ENCODE peak calls at places on chromosomes 6 and 20, in ten cellular contexts. One of them, this sample, is unnamed.

GRCh38 chr6:40917603-40918002 is 121.4 kb downstream of the UNC5CL start:
- DNase-seq in mucosa of descending colon: no peak
- DNase-seq in HuH-7: no peak
- DNase-seq in GM10248: no peak
- DNase-seq in stimulated activated CD8-positive, alpha-beta memory T cell treated with anti-CD3 and anti-CD28 coated beads, Interleukin-2, amount 100 ng/mL, for 48 hours: no peak
- DNase-seq in dorsolateral prefrontal cortex: no peak
- DNase-seq in upper lobe of right lung: no peak
- DNase-seq in stromal cell of bone marrow: no peak
- DNase-seq in NAMALWA: peak; percentile 9
- DNase-seq in activated T-helper 1 cell treated with anti-CD3 and anti-CD28 coated beads, Interleukin-2, amount 50 U/mL, for 16 hours: no peak
- DNase-seq in this sample: no peak

GRCh38 chr20:44009679-44009992 is 95.0 kb downstream of the TOX2 start:
- DNase-seq in mucosa of descending colon: no peak
- DNase-seq in HuH-7: no peak
- DNase-seq in GM10248: no peak
- DNase-seq in stimulated activated CD8-positive, alpha-beta memory T cell treated with anti-CD3 and anti-CD28 coated beads, Interleukin-2, amount 100 ng/mL, for 48 hours: no peak
- DNase-seq in dorsolateral prefrontal cortex: no peak
- DNase-seq in upper lobe of right lung: no peak
- DNase-seq in stromal cell of bone marrow: no peak
- DNase-seq in NAMALWA: no peak
- DNase-seq in activated T-helper 1 cell treated with anti-CD3 and anti-CD28 coated beads, Interleukin-2, amount 50 U/mL, for 16 hours: no peak
- DNase-seq in this sample: no peak

GRCh38 chr6:7916959-7917358 is 6.4 kb upstream of the TXNDC5 start:
- DNase-seq in mucosa of descending colon: no peak
- DNase-seq in HuH-7: no peak
- DNase-seq in GM10248: no peak
- DNase-seq in stimulated activated CD8-positive, alpha-beta memory T cell treated with anti-CD3 and anti-CD28 coated beads, Interleukin-2, amount 100 ng/mL, for 48 hours: no peak
- DNase-seq in dorsolateral prefrontal cortex: no peak
- DNase-seq in upper lobe of right lung: no peak
- DNase-seq in stromal cell of bone marrow: no peak
- DNase-seq in NAMALWA: peak; percentile 52
- DNase-seq in activated T-helper 1 cell treated with anti-CD3 and anti-CD28 coated beads, Interleukin-2, amount 50 U/mL, for 16 hours: no peak
- DNase-seq in this sample: no peak

GRCh38 chr6:2970034-2970685 is 1.2 kb downstream of the SERPINB6 start:
- DNase-seq in mucosa of descending colon: no peak
- DNase-seq in HuH-7: no peak
- DNase-seq in GM10248: no peak
- DNase-seq in stimulated activated CD8-positive, alpha-beta memory T cell treated with anti-CD3 and anti-CD28 coated beads, Interleukin-2, amount 100 ng/mL, for 48 hours: no peak
- DNase-seq in dorsolateral prefrontal cortex: no peak
- DNase-seq in upper lobe of right lung: no peak
- DNase-seq in stromal cell of bone marrow: no peak
- DNase-seq in NAMALWA: no peak
- DNase-seq in activated T-helper 1 cell treated with anti-CD3 and anti-CD28 coated beads, Interleukin-2, amount 50 U/mL, for 16 hours: no peak
- DNase-seq in this sample: no peak

GRCh38 chr6:26592649-26593048 is 4.1 kb upstream of the ABT1 start:
- DNase-seq in mucosa of descending colon: no peak
- DNase-seq in HuH-7: no peak
- DNase-seq in GM10248: no peak
- DNase-seq in stimulated activated CD8-positive, alpha-beta memory T cell treated with anti-CD3 and anti-CD28 coated beads, Interleukin-2, amount 100 ng/mL, for 48 hours: no peak
- DNase-seq in dorsolateral prefrontal cortex: no peak
- DNase-seq in upper lobe of right lung: no peak
- DNase-seq in stromal cell of bone marrow: no peak
- DNase-seq in NAMALWA: peak; percentile 57
- DNase-seq in activated T-helper 1 cell treated with anti-CD3 and anti-CD28 coated beads, Interleukin-2, amount 50 U/mL, for 16 hours: no peak
- DNase-seq in this sample: no peak

GRCh38 chr20:58993332-58994248 is 12.5 kb downstream of the NELFCD start:
- DNase-seq in mucosa of descending colon: peak; percentile 29
- DNase-seq in HuH-7: no peak
- DNase-seq in GM10248: no peak
- DNase-seq in stimulated activated CD8-positive, alpha-beta memory T cell treated with anti-CD3 and anti-CD28 coated beads, Interleukin-2, amount 100 ng/mL, for 48 hours: no peak
- DNase-seq in dorsolateral prefrontal cortex: no peak
- DNase-seq in upper lobe of right lung: no peak
- DNase-seq in stromal cell of bone marrow: no peak
- DNase-seq in NAMALWA: no peak
- DNase-seq in activated T-helper 1 cell treated with anti-CD3 and anti-CD28 coated beads, Interleukin-2, amount 50 U/mL, for 16 hours: no peak
- DNase-seq in this sample: no peak

GRCh38 chr6:15882915-15883314 is 220.1 kb upstream of the DTNBP1 start:
- DNase-seq in mucosa of descending colon: no peak
- DNase-seq in HuH-7: no peak
- DNase-seq in GM10248: no peak
- DNase-seq in stimulated activated CD8-positive, alpha-beta memory T cell treated with anti-CD3 and anti-CD28 coated beads, Interleukin-2, amount 100 ng/mL, for 48 hours: no peak
- DNase-seq in dorsolateral prefrontal cortex: no peak
- DNase-seq in upper lobe of right lung: no peak
- DNase-seq in stromal cell of bone marrow: no peak
- DNase-seq in NAMALWA: no peak
- DNase-seq in activated T-helper 1 cell treated with anti-CD3 and anti-CD28 coated beads, Interleukin-2, amount 50 U/mL, for 16 hours: no peak
- DNase-seq in this sample: no peak

GRCh38 chr6:132690678-132691077 is 23.2 kb downstream of the VNN1 start:
- DNase-seq in mucosa of descending colon: no peak
- DNase-seq in HuH-7: no peak
- DNase-seq in GM10248: no peak
- DNase-seq in stimulated activated CD8-positive, alpha-beta memory T cell treated with anti-CD3 and anti-CD28 coated beads, Interleukin-2, amount 100 ng/mL, for 48 hours: no peak
- DNase-seq in dorsolateral prefrontal cortex: no peak
- DNase-seq in upper lobe of right lung: no peak
- DNase-seq in stromal cell of bone marrow: no peak
- DNase-seq in NAMALWA: no peak
- DNase-seq in activated T-helper 1 cell treated with anti-CD3 and anti-CD28 coated beads, Interleukin-2, amount 50 U/mL, for 16 hours: no peak
- DNase-seq in this sample: no peak

GRCh38 chr20:36792422-36792821 is 18.9 kb upstream of the DSN1 start:
- DNase-seq in mucosa of descending colon: no peak
- DNase-seq in HuH-7: peak; percentile 75
- DNase-seq in GM10248: peak; percentile 57
- DNase-seq in stimulated activated CD8-positive, alpha-beta memory T cell treated with anti-CD3 and anti-CD28 coated beads, Interleukin-2, amount 100 ng/mL, for 48 hours: no peak
- DNase-seq in dorsolateral prefrontal cortex: peak; percentile 43
- DNase-seq in upper lobe of right lung: no peak
- DNase-seq in stromal cell of bone marrow: no peak
- DNase-seq in NAMALWA: peak; percentile 85
- DNase-seq in activated T-helper 1 cell treated with anti-CD3 and anti-CD28 coated beads, Interleukin-2, amount 50 U/mL, for 16 hours: no peak
- DNase-seq in this sample: no peak

GRCh38 chr6:109795994-109796555 is 105.0 kb downstream of the FIG4 start:
- DNase-seq in mucosa of descending colon: no peak
- DNase-seq in HuH-7: no peak
- DNase-seq in GM10248: peak; percentile 29
- DNase-seq in stimulated activated CD8-positive, alpha-beta memory T cell treated with anti-CD3 and anti-CD28 coated beads, Interleukin-2, amount 100 ng/mL, for 48 hours: no peak
- DNase-seq in dorsolateral prefrontal cortex: no peak
- DNase-seq in upper lobe of right lung: no peak
- DNase-seq in stromal cell of bone marrow: no peak
- DNase-seq in NAMALWA: no peak
- DNase-seq in activated T-helper 1 cell treated with anti-CD3 and anti-CD28 coated beads, Interleukin-2, amount 50 U/mL, for 16 hours: no peak
- DNase-seq in this sample: no peak

GRCh38 chr6:73308712-73309533 is 45.2 kb downstream of the DPPA5 start:
- DNase-seq in mucosa of descending colon: no peak
- DNase-seq in HuH-7: no peak
- DNase-seq in GM10248: no peak
- DNase-seq in stimulated activated CD8-positive, alpha-beta memory T cell treated with anti-CD3 and anti-CD28 coated beads, Interleukin-2, amount 100 ng/mL, for 48 hours: no peak
- DNase-seq in dorsolateral prefrontal cortex: no peak
- DNase-seq in upper lobe of right lung: no peak
- DNase-seq in stromal cell of bone marrow: no peak
- DNase-seq in NAMALWA: peak; percentile 20
- DNase-seq in activated T-helper 1 cell treated with anti-CD3 and anti-CD28 coated beads, Interleukin-2, amount 50 U/mL, for 16 hours: no peak
- DNase-seq in this sample: no peak